ENCODE peak calls at places on chromosomes 16 and 17, in four cellular contexts. B is mesenchymal stem cell, O is H1, K is trophoblast cell. Y is an unnamed sample.

GRCh38 chr16:49349446-49350168 is 24.0 kb upstream of the C16orf78 start:
- DNase-seq in O (no peak), B (no peak), K (no peak), Y (no peak)

GRCh38 chr16:87206646-87207451 is 110.3 kb downstream of the C16orf95 start:
- DNase-seq in B (peak), O (no peak), K (peak), Y (no peak)

GRCh38 chr16:25854141-25854540 is 162.4 kb downstream of the HS3ST4 start:
- DNase-seq in O (no peak), B (no peak), K (no peak), Y (no peak)

GRCh38 chr17:9057310-9057709 is 36.0 kb downstream of the NTN1 start:
- DNase-seq in O (no peak), K (no peak), B (no peak), Y (no peak)

GRCh38 chr16:1159973-1160772 is 7.3 kb downstream of the CACNA1H start:
- DNase-seq in K (no peak), O (no peak), B (no peak), Y (no peak)

GRCh38 chr17:6948562-6948961 is 47.3 kb upstream of the ALOX12 start:
- DNase-seq in O (no peak), K (no peak), B (no peak), Y (no peak)

GRCh38 chr16:50313596-50314483 is 47.5 kb downstream of the ADCY7 start:
- DNase-seq in O (peak), K (peak), B (no peak), Y (no peak)

GRCh38 chr17:66667491-66668030 is 167.4 kb upstream of the CACNG5 start:
- DNase-seq in K (no peak), B (no peak), O (no peak), Y (no peak)

GRCh38 chr16:49485663-49486062 is 112.1 kb downstream of the C16orf78 start:
- DNase-seq in K (no peak), B (no peak), O (no peak), Y (no peak)

GRCh38 chr16:57624044-57624688 is 4.3 kb upstream of the ADGRG1 start:
- DNase-seq in K (no peak), O (no peak), B (no peak), Y (no peak)

GRCh38 chr17:27760069-27760885 is 40.1 kb downstream of the NOS2 start:
- DNase-seq in K (peak), O (peak), B (peak), Y (peak)

GRCh38 chr16:86241681-86242080 is 268.6 kb upstream of the FOXF1 start:
- DNase-seq in B (no peak), K (no peak), O (peak), Y (no peak)

GRCh38 chr16:85803570-85803969 is 4.1 kb downstream of the COX4I1 start:
- DNase-seq in O (no peak), K (no peak), B (no peak), Y (no peak)

GRCh38 chr16:15952265-15952711 is 2.9 kb downstream of the ABCC1 start:
- DNase-seq in K (no peak), B (peak), O (no peak), Y (no peak)

GRCh38 chr17:65867014-65867413 is 305.6 kb upstream of the AXIN2 start:
- DNase-seq in K (no peak), B (no peak), O (no peak), Y (no peak)

GRCh38 chr17:48051706-48052486 is 3.7 kb downstream of the NFE2L1 start:
- DNase-seq in O (no peak), B (peak), K (peak), Y (no peak)

GRCh38 chr17:79574108-79574507 is 36.7 kb downstream of the RBFOX3 start:
- DNase-seq in K (no peak), B (peak), O (no peak), Y (no peak)

GRCh38 chr16:67537270-67537635 is 8.6 kb downstream of the RIPOR1 start:
- DNase-seq in B (peak), K (no peak), O (peak), Y (no peak)

GRCh38 chr16:18582902-18583301 is 21.0 kb upstream of the NOMO2 start:
- DNase-seq in B (no peak), K (no peak), O (no peak), Y (no peak)

GRCh38 chr17:61412860-61413653 is 13.4 kb downstream of the TBX2 start:
- DNase-seq in K (no peak), B (no peak), O (no peak), Y (no peak)

GRCh38 chr17:70525976-70526375 is 356.6 kb downstream of the KCNJ2 start:
- DNase-seq in B (no peak), O (no peak), K (no peak), Y (no peak)

GRCh38 chr17:12789075-12789975 is at the start of gene ARHGAP44:
- DNase-seq in B (peak), O (peak), K (peak), Y (peak)

GRCh38 chr17:32349854-32350661 is at the start of gene ZNF207:
- DNase-seq in K (peak), B (peak), O (peak), Y (peak)

GRCh38 chr16:85557083-85557975 is 55.8 kb upstream of the GSE1 start:
- DNase-seq in K (no peak), B (peak), O (peak), Y (no peak)

GRCh38 chr17:65122836-65123756 is 14.1 kb upstream of the RGS9 start:
- DNase-seq in O (peak), K (peak), B (peak), Y (peak)

GRCh38 chr17:72576289-72576759 is 455.5 kb downstream of the SOX9 start:
- DNase-seq in B (no peak), O (no peak), K (no peak), Y (peak)

GRCh38 chr16:89471225-89471624 is 19.1 kb downstream of the ANKRD11 start:
- DNase-seq in B (peak), O (no peak), K (peak), Y (no peak)

GRCh38 chr17:32142857-32143524 is 689 bp downstream of the RHOT1 start:
- DNase-seq in K (peak), B (peak), O (peak), Y (peak)

GRCh38 chr17:55238931-55239297 is 25.8 kb upstream of the HLF start:
- DNase-seq in O (no peak), B (no peak), K (no peak), Y (no peak)

GRCh38 chr16:58684354-58685083 is at the start of gene SLC38A7:
- DNase-seq in K (peak), O (peak), B (peak), Y (peak)
- H4K91ac ChIP-seq in K (peak), O (no peak), B (peak), Y (no peak)

GRCh38 chr16:29811170-29811895 is 660 bp upstream of the PRRT2 start:
- DNase-seq in B (peak), K (peak), O (peak), Y (peak)

GRCh38 chr16:29808219-29808900 is 2.0 kb downstream of the MAZ start:
- DNase-seq in B (no peak), O (no peak), K (no peak), Y (no peak)

GRCh38 chr16:29809031-29809747 is 2.8 kb upstream of the PRRT2 start:
- DNase-seq in O (no peak), K (no peak), B (no peak), Y (no peak)

GRCh38 chr16:29810699-29811169 is 1.3 kb upstream of the PRRT2 start:
- DNase-seq in O (peak), K (no peak), B (no peak), Y (no peak)

DNA sequence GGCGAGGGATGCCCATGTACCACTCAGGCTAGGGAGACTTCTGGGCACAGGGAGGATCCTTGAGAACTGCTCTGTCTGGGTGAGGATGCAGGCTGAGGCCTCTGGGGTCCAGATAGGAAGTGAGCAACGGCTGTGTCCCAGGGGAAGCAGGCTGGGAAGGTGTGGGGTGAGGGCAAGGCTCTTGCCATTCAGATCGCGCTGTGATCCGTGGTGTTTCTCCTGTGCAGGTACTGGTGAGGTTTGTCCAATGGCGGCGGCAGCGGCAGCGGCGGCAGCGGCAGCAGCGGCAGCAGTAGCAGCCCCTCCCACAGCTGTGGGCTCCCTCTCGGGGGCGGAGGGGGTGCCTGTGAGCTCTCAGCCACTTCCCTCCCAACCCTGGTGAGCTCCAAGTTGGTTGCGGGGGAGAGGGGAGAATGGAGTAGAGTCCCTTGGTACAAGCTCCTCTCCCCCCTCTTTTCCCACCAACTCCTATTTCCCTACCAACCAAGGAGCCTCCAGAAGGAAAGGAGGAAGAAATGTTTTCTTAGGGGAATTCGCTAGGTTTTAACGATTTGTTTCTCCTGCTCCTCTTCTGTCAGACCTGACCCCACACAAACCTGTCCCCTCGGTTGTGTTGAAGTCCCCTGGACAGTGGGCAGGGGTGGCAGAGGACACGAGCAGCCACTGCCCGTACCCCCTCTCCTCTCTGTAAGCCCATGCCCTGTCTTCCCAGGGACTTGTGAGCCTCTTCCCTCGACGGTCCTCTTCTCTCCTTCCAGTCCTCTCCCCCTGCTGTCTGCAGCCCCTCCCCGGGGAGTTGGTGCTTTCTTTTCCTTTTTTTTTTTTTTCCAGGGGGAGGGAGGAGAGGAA is 1.9 kb upstream of the PRRT2 start:
- DNase-seq in B (peak), K (no peak), O (no peak), Y (no peak)
- H3K4me3 ChIP-seq in B (no peak), K (no peak), O (peak), Y (no peak)

GRCh38 chr16:51527349-51527748 is 376.3 kb upstream of the SALL1 start:
- DNase-seq in O (no peak), B (no peak), K (no peak), Y (no peak)
- H2BK12ac ChIP-seq in O (no peak), B (no peak), K (no peak), Y (no peak)

DNA sequence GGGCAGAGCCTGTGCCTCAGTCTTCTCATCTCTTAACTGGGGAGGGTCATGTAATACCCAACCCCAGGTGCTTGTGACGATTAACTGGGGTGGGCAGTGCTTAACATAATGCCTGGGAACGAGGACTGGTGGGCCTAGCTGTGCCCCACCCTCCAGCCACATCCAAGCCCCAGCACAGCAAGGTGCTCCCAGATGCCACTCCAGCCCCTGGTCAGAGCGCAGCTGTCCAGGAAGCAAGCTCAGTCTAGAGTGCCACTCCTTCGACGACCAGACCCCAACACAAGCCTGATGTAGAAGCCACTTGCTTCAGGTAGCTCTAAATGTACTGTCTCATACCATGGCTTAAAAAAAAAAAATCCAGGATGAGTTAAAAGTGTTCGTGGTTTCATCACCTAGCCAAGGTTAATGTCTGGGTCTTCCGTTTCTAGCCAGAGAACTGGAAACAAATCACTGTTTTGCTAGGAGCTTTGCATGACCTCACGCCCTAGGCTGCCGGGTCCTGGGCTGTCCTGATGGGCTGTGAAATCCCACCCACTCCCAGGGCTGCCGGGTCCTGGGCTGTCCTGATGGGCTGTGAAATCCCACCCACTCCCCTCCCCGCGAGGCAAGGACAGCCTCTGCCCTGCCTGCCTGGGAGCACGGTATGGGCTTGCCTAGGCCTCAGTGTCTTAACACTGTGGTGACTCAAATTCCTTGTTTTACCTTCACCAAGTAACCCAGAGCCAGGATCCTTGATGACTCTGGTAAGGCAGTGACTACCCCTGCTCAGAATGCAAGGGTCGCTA is 7.7 kb downstream of the MIEF2 start:
- DNase-seq in B (peak), O (no peak), K (no peak), Y (no peak)
- H4K91ac ChIP-seq in B (no peak), O (no peak), K (no peak), Y (peak)